ENCODE peak calls at places on chromosomes 7 and 10, in nine cellular contexts. I is KBM-7; Y is neuronal stem cell; M is cerebellar cortex; U is left cardiac atrium; T is nephron progenitor cell; L is activated naive CD4-positive, alpha-beta T cell; D is NCI-H1436; C is effector CD4-positive, alpha-beta T cell. B is an unnamed sample.

GRCh38 chr10:61628875-61629513 is 33.7 kb upstream of the CABCOCO1 start:
- DNase-seq in C (no peak), T (no peak), Y (no peak), I (no peak), M (no peak), D (no peak), L (no peak), U (no peak), B (no peak)

GRCh38 chr10:32367793-32368453 is 21.0 kb upstream of the EPC1 start:
- DNase-seq in D (peak; percentile 46), M (peak; percentile 84), U (peak; percentile 73), L (peak; percentile 31), T (peak; percentile 65), Y (no peak), C (peak; percentile 74), I (peak; percentile 74), B (peak; percentile 19)

GRCh38 chr7:138563808-138564207 is 103.7 kb downstream of the TRIM24 start:
- DNase-seq in I (no peak), T (no peak), U (no peak), L (no peak), M (peak; percentile 2), Y (no peak), C (no peak), D (no peak), B (no peak)

GRCh38 chr10:130751106-130751840 is 560.2 kb downstream of the TCERG1L start:
- DNase-seq in D (no peak), M (no peak), T (no peak), U (no peak), Y (no peak), L (no peak), C (no peak), I (no peak), B (no peak)

GRCh38 chr7:81627565-81628287 is 142.1 kb downstream of the HGF start:
- DNase-seq in I (no peak), T (no peak), M (no peak), Y (no peak), L (no peak), C (no peak), D (no peak), U (no peak), B (no peak)

GRCh38 chr7:128373588-128373987 is 12.1 kb upstream of the PRRT4 start:
- DNase-seq in D (no peak), I (no peak), U (no peak), L (no peak), T (no peak), M (no peak), Y (no peak), C (no peak), B (no peak)

GRCh38 chr7:159064816-159065130 is 79.9 kb downstream of the VIPR2 start:
- DNase-seq in C (no peak), D (no peak), M (no peak), T (no peak), I (no peak), L (no peak), Y (no peak), U (no peak), B (no peak)

GRCh38 chr10:123855013-123855684 is 36.5 kb downstream of the CPXM2 start:
- DNase-seq in T (no peak), U (no peak), Y (no peak), M (no peak), I (no peak), C (no peak), L (no peak), D (no peak), B (no peak)

GRCh38 chr7:116339564-116339963 is 129.2 kb downstream of the TES start:
- DNase-seq in D (no peak), L (no peak), T (no peak), U (no peak), C (no peak), I (no peak), Y (no peak), M (no peak), B (no peak)

GRCh38 chr10:47340613-47341170 is 7.5 kb upstream of the RBP3 start:
- DNase-seq in M (peak; percentile 41), L (peak; percentile 76), D (peak; percentile 22), T (peak; percentile 83), Y (peak; percentile 52), U (peak; percentile 48), I (peak; percentile 75), C (peak; percentile 59), B (peak; percentile 41)

GRCh38 chr10:93503075-93503474 is 6.7 kb downstream of the CEP55 start:
- DNase-seq in L (no peak), Y (no peak), M (no peak), U (no peak), I (no peak), D (no peak), C (no peak), T (no peak), B (no peak)

GRCh38 chr10:74930962-74931361 is 104.6 kb downstream of the KAT6B start:
- DNase-seq in Y (no peak), D (peak; percentile 13), I (no peak), T (no peak), U (no peak), C (no peak), L (no peak), M (peak; percentile 81), B (peak; percentile 4)

GRCh38 chr7:79211724-79212123 is 241.7 kb downstream of the MAGI2 start:
- DNase-seq in L (no peak), U (no peak), I (no peak), T (no peak), Y (no peak), C (no peak), M (no peak), D (no peak), B (no peak)

GRCh38 chr7:155694846-155695245 is 50.4 kb downstream of the RBM33 start:
- DNase-seq in L (no peak), T (no peak), D (no peak), Y (no peak), C (no peak), U (no peak), M (no peak), I (peak; percentile 17), B (no peak)

GRCh38 chr7:22220947-22221346 is 136.0 kb downstream of the RAPGEF5 start:
- DNase-seq in T (no peak), D (no peak), Y (no peak), M (no peak), I (no peak), U (no peak), C (no peak), L (no peak), B (no peak)

GRCh38 chr10:116947838-116948529 is 57.0 kb downstream of the SHTN1 start:
- DNase-seq in U (no peak), Y (peak; percentile 21), I (no peak), M (no peak), D (no peak), T (no peak), L (no peak), C (no peak), B (no peak)

GRCh38 chr7:112529486-112529885 is 48.7 kb downstream of the LSMEM1 start:
- DNase-seq in T (no peak), D (no peak), L (no peak), I (no peak), C (no peak), Y (no peak), U (no peak), M (no peak), B (no peak)

GRCh38 chr7:90409667-90410066 is 6.4 kb downstream of the CLDN12 start:
- DNase-seq in I (no peak), C (no peak), L (no peak), T (no peak), M (no peak), D (no peak), U (no peak), Y (no peak), B (no peak)

GRCh38 chr10:74238031-74238431 is 87.0 kb downstream of the ADK start:
- DNase-seq in U (no peak), M (no peak), C (no peak), I (no peak), D (no peak), Y (no peak), L (no peak), T (no peak), B (no peak)

GRCh38 chr10:130915065-130915464 is 396.5 kb downstream of the TCERG1L start:
- DNase-seq in Y (no peak), D (no peak), M (no peak), L (no peak), I (no peak), C (no peak), T (no peak), U (no peak), B (no peak)

GRCh38 chr7:91941450-91941849 is 788 bp downstream of the AKAP9 start:
- DNase-seq in D (peak; percentile 10), Y (peak; percentile 21), L (no peak), I (peak; percentile 51), M (peak; percentile 61), C (peak; percentile 21), U (peak; percentile 59), T (peak; percentile 17), B (peak; percentile 12)

GRCh38 chr10:132397036-132397541 is at the start of gene PWWP2B:
- DNase-seq in D (no peak), C (peak; percentile 52), M (no peak), Y (no peak), T (peak; percentile 71), L (peak; percentile 23), I (no peak), U (peak; percentile 72), B (no peak)

GRCh38 chr7:100065452-100066186 is 15.9 kb downstream of the ZNF3 start:
- DNase-seq in L (no peak), T (no peak), U (no peak), C (no peak), Y (no peak), I (no peak), M (no peak), D (no peak), B (no peak)

GRCh38 chr10:71880425-71881306 is 29.6 kb upstream of the PSAP start:
- DNase-seq in D (no peak), L (no peak), I (no peak), Y (no peak), T (no peak), U (no peak), C (no peak), M (peak; percentile 94), B (no peak)